ENCODE peak calls at places on chromosomes 5 and 9, in six cellular contexts. E is CD8-positive, alpha-beta T cell; Z is A549; J is RWPE1; O is mesothelial cell of epicardium; Q is fibroblast of mammary gland. R is an unnamed sample.

GRCh38 chr9:14198544-14199510 is 115.1 kb downstream of the NFIB start:
- DNase-seq in E (no peak), Q (peak; percentile 79), O (no peak), J (no peak), Z (no peak), R (no peak)

GRCh38 chr5:93378073-93378472 is 202.9 kb downstream of the NR2F1-AS1 start:
- DNase-seq in Z (no peak), Q (peak; percentile 89), O (no peak), E (no peak), J (peak; percentile 64), R (no peak)

GRCh38 chr5:9456435-9457042 is 89.3 kb downstream of the SEMA5A start:
- DNase-seq in E (no peak), O (no peak), J (no peak), Z (no peak), Q (peak; percentile 88), R (no peak)

GRCh38 chr9:136577941-136578619 is 32.2 kb upstream of the NOTCH1 start:
- DNase-seq in O (no peak), J (no peak), E (no peak), Z (no peak), Q (no peak), R (no peak)

GRCh38 chr9:137430723-137431415 is 7.7 kb downstream of the NOXA1 start:
- DNase-seq in J (no peak), O (no peak), E (no peak), Q (no peak), Z (no peak), R (no peak)

GRCh38 chr5:60688980-60689379 is 11.0 kb downstream of the DEPDC1B start:
- DNase-seq in Q (no peak), J (no peak), E (no peak), O (no peak), Z (no peak), R (no peak)

GRCh38 chr5:61677220-61677619 is 345.2 kb downstream of the ZSWIM6 start:
- DNase-seq in Z (no peak), J (no peak), Q (no peak), O (no peak), E (no peak), R (no peak)

GRCh38 chr5:139760066-139761056 is 35.2 kb upstream of the PSD2 start:
- DNase-seq in O (no peak), J (no peak), Z (no peak), E (peak; percentile 4), Q (peak; percentile 36), R (no peak)

GRCh38 chr9:89844075-89844474 is 239.3 kb downstream of the GADD45G start:
- DNase-seq in Q (no peak), E (no peak), Z (no peak), O (no peak), J (no peak), R (no peak)

GRCh38 chr9:115126406-115126805 is 8.4 kb upstream of the TNC start:
- DNase-seq in O (no peak), J (no peak), E (no peak), Q (no peak), Z (no peak), R (no peak)

GRCh38 chr5:126777257-126777973 is 479 bp downstream of the LMNB1 start:
- DNase-seq in E (peak; percentile 66), Q (peak; percentile 53), O (peak; percentile 73), Z (peak; percentile 72), J (peak; percentile 35), R (peak; percentile 56)

GRCh38 chr9:98727428-98727827 is 18.7 kb upstream of the GABBR2 start:
- DNase-seq in J (no peak), Q (no peak), E (no peak), O (no peak), Z (no peak), R (no peak)

GRCh38 chr9:97419315-97419867 is 7.5 kb downstream of the TDRD7 start:
- DNase-seq in Q (peak; percentile 87), E (no peak), O (no peak), Z (no peak), J (peak; percentile 46), R (no peak)

GRCh38 chr9:5392285-5392684 is 45.4 kb downstream of the PLGRKT start:
- DNase-seq in Z (no peak), J (no peak), Q (no peak), O (no peak), E (no peak), R (no peak)

GRCh38 chr5:33300209-33300742 is 140.5 kb upstream of the TARS1 start:
- DNase-seq in O (no peak), E (no peak), Q (peak; percentile 48), Z (no peak), J (no peak), R (no peak)

GRCh38 chr5:122311400-122311887 is 593 bp upstream of the SNCAIP start:
- DNase-seq in Q (no peak), Z (no peak), E (no peak), J (no peak), O (peak; percentile 61), R (no peak)

GRCh38 chr9:68827833-68828744 is 123.0 kb downstream of the PIP5K1B start:
- DNase-seq in J (no peak), E (no peak), Z (no peak), Q (no peak), O (no peak), R (no peak)

GRCh38 chr5:179261301-179262125 is 83.7 kb downstream of the ADAMTS2 start:
- DNase-seq in Q (peak; percentile 50), J (no peak), E (no peak), Z (peak; percentile 27), O (peak; percentile 39), R (no peak)

GRCh38 chr9:131562032-131562959 is 17.0 kb downstream of the PRRT1B start:
- DNase-seq in Z (no peak), J (peak; percentile 74), O (no peak), Q (peak; percentile 39), E (no peak), R (peak; percentile 46)

GRCh38 chr5:2802693-2803365 is 51.4 kb upstream of the IRX2 start:
- DNase-seq in Q (no peak), Z (no peak), E (no peak), J (no peak), O (no peak), R (no peak)

GRCh38 chr5:123483446-123484077 is 28.4 kb upstream of the CSNK1G3 start:
- DNase-seq in Z (no peak), O (no peak), E (no peak), Q (no peak), J (no peak), R (no peak)

GRCh38 chr5:139911425-139912120 is 116.0 kb downstream of the PSD2 start:
- DNase-seq in E (no peak), J (peak; percentile 64), Z (no peak), Q (no peak), O (peak; percentile 24), R (no peak)

GRCh38 chr9:36632892-36633291 is 60.2 kb downstream of the MELK start:
- DNase-seq in E (no peak), Z (peak; percentile 36), O (no peak), J (peak; percentile 31), Q (peak; percentile 42), R (no peak)

GRCh38 chr9:107214915-107215314 is 68.2 kb upstream of the RAD23B start:
- DNase-seq in O (no peak), E (no peak), J (no peak), Z (no peak), Q (no peak), R (no peak)

DNA sequence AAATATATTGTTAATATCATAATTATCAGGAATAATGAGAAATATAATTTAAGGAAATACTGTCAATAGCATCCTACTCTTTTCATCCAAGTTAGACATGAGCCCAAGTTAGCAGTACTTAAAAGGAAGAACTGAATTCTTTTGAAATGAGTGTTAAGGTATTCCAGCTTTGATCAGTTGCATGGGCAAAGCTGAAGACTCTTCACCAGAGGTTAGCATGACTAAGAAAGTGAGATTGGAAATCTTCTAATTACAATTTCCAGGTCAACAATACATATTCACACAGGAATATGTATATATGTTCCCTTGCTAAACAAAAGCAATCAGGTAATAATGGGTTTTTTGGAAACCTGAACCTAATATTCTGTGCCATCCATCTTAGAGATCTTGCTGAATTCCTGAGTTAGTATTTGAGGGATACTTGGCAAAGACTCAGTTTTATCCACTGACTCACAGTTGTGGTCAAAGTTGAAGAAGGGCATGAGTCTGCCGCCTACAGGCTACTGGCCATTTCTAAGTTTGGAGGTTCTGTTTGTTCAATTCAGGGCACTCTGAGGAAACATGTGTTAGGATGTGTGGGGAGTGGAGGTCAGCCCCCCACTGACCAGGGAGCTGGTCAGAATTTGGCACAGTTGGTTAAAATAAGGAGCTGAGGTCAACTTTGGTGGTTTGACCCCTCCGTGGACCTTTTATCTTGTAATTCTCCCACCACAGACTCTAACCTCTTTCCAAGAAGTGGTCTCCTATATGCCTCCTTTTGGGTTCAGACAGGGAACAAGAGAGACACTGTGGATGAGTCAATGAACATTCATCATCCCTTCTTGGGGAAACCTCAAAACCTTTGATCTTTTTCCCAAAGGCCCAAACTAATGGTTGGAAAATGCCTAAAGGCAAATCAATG is 118.3 kb downstream of the PIK3R1 start:
- DNase-seq in E (no peak), O (no peak), Z (peak; percentile 83), Q (peak; percentile 99), J (peak; percentile 87), R (peak; percentile 26)
- TF ChIP-seq CTCF in E (no peak), O (no peak), Z (peak; percentile 32), Q (peak; percentile 58), J (no peak), R (no peak)

DNA sequence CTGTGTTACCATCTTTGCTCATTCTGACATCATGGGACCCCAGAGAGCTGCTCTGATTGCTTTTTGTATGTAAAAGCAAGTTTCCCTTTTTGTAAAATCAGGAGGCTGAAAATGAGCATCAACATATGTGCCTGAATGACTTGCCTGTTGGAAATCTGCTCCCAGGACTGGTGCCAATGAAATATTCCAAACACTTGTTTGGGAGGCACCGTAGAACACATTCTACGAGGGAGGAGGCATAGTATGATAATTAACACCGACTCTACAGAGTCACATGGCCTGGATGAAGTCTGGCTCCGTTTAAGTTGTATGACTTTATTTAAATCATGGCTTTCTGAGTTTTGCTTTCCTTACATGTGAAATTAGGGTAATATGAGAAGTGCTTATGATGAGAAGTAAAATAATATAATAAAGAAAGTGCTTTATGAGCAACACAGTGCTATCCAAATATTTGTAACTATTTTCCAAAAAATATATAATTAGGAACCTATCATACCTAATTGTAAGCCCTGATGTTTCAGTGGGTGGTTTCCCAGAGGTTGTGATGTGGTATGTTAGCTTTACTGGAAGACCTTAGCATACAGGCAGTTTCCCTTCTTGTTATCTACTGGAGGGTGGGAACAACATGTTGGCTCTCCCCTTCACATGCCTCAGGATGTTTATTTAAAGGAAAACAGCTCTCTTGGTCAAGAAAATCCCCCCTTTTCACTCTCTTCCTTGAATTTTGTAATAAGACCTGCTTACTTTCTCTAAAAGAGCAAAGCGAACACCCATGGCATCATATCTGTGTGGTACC is 238.1 kb downstream of the FBXL7 start:
- DNase-seq in O (no peak), Q (peak; percentile 16), Z (no peak), J (no peak), E (no peak), R (no peak)
- TF ChIP-seq CTCF in O (no peak), Q (no peak), Z (no peak), J (no peak), E (no peak), R (no peak)

GRCh38 chr5:78555870-78556269 is 92.7 kb downstream of the LHFPL2 start:
- DNase-seq in O (no peak), J (no peak), Z (no peak), Q (no peak), E (no peak), R (no peak)
- TF ChIP-seq CTCF in O (no peak), J (no peak), Z (no peak), Q (no peak), E (no peak), R (no peak)

DNA sequence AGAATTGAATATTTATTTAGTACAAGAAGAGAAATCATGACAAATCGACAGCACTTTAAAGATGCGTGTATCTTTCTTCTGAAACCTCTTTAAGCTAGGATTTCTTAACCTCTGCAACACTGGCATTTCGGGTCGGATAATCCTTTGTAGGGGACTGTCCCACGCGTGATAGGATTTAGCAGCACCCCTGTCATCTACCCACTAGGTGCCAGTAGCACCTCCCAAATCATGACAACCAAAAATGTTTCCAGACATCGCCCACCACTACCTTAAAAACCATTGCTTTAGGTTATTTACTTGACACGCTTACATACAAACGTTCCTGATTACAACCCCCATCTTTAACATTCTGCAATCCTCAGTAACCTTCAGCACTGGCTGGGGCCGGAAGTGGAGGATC is 223.1 kb downstream of the TRIM32 start:
- DNase-seq in J (no peak), Z (no peak), Q (no peak), E (no peak), O (no peak), R (no peak)
- TF ChIP-seq CTCF in J (no peak), Z (no peak), Q (no peak), E (no peak), O (no peak), R (no peak)

R was measured in Calu3.